ENCODE peak calls at places on chromosomes 3 and 15, in six cellular contexts. S is fibroblast of lung, V is neuronal stem cell, E is heart left ventricle, P is cardiac muscle cell, C is adrenal gland. F is an unnamed sample.

GRCh38 chr3:126850370-126851085 is 132.4 kb upstream of the PLXNA1 start:
- DNase-seq in E (no peak), S (peak), V (peak), P (peak), C (no peak), F (peak)

GRCh38 chr3:42051384-42052131 is 39.6 kb upstream of the TRAK1 start:
- DNase-seq in C (peak), S (no peak), E (no peak), V (no peak), P (no peak), F (no peak)

GRCh38 chr3:24471480-24471879 is 23.2 kb downstream of the THRB start:
- DNase-seq in V (no peak), E (no peak), P (no peak), C (no peak), S (no peak), F (no peak)

GRCh38 chr3:129347446-129347845 is 68.8 kb downstream of the HMCES start:
- DNase-seq in E (no peak), P (no peak), S (no peak), C (no peak), V (no peak), F (no peak)

GRCh38 chr15:98547255-98547654 is 101.1 kb upstream of the IGF1R start:
- DNase-seq in V (no peak), S (peak), E (no peak), P (no peak), C (no peak), F (no peak)

GRCh38 chr3:54696313-54696712 is 231.5 kb downstream of the LRTM1 start:
- DNase-seq in V (no peak), E (no peak), C (no peak), S (no peak), P (no peak), F (no peak)

GRCh38 chr3:189839576-189839975 is 208.4 kb downstream of the TP63 start:
- DNase-seq in E (no peak), V (no peak), S (peak), P (no peak), C (peak), F (no peak)

GRCh38 chr3:169658311-169658931 is 5.1 kb downstream of the MECOM start:
- DNase-seq in P (peak), V (peak), E (peak), C (no peak), S (peak), F (peak)

GRCh38 chr15:99090011-99090699 is 14.7 kb upstream of the SYNM start:
- DNase-seq in P (no peak), E (no peak), S (no peak), C (no peak), V (no peak), F (no peak)

GRCh38 chr3:121645054-121645453 is 15.6 kb downstream of the HCLS1 start:
- DNase-seq in P (no peak), V (no peak), S (no peak), E (no peak), C (no peak), F (no peak)

GRCh38 chr3:19931180-19931692 is 2.8 kb downstream of the EFHB start:
- DNase-seq in E (no peak), V (no peak), P (no peak), C (no peak), S (no peak), F (no peak)

GRCh38 chr3:177443469-177443868 is 246.2 kb upstream of the TBL1XR1 start:
- DNase-seq in C (peak), S (peak), E (no peak), P (no peak), V (no peak), F (no peak)

GRCh38 chr3:129003578-129004112 is 2.5 kb downstream of the EFCC1 start:
- DNase-seq in C (no peak), V (no peak), P (peak), S (no peak), E (no peak), F (peak)

GRCh38 chr15:94749848-94750617 is 518.7 kb downstream of the MCTP2 start:
- DNase-seq in S (peak), P (no peak), C (no peak), V (no peak), E (no peak), F (no peak)

GRCh38 chr3:157201648-157202278 is 41.8 kb upstream of the CCNL1 start:
- DNase-seq in V (no peak), C (no peak), S (peak), P (peak), E (no peak), F (no peak)

GRCh38 chr15:76368135-76368588 is 31.6 kb downstream of the ISL2 start:
- DNase-seq in V (no peak), C (no peak), E (no peak), S (no peak), P (no peak), F (no peak)

GRCh38 chr3:195869413-195870001 is 38.8 kb downstream of the TNK2 start:
- DNase-seq in V (no peak), P (no peak), E (no peak), S (no peak), C (no peak), F (no peak)

GRCh38 chr15:35450492-35450891 is 95.5 kb downstream of the DPH6 start:
- DNase-seq in V (no peak), P (no peak), C (peak), S (peak), E (no peak), F (no peak)

GRCh38 chr15:50059203-50059772 is 59.7 kb downstream of the ATP8B4 start:
- DNase-seq in C (no peak), P (no peak), E (no peak), S (no peak), V (no peak), F (no peak)

GRCh38 chr3:194537732-194538247 is 51.0 kb upstream of the ATP13A3 start:
- DNase-seq in E (no peak), S (peak), C (peak), V (no peak), P (peak), F (peak)

GRCh38 chr3:86830566-86830965 is 160.4 kb downstream of the VGLL3 start:
- DNase-seq in C (no peak), S (peak), E (no peak), V (no peak), P (no peak), F (no peak)

DNA sequence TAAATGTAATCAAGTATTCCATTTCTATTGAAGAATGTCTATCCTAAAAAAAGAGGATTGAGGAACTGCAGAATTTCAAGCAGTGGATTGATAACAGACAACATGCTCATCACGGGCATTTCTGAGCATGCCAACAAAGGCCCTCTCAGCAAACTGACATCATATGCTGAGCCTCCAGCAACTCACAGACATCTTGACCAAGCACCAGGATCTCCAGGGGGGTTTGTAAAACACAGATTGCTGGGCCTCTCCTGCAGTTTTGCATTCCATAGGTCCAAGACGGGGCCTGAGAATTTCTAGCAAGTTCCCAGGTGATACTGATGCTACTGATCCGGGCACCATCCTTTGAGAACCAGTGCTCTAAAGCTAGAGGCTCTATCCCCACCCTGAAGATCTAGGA is 85.0 kb downstream of the FOXP1 start:
- DNase-seq in P (no peak), V (no peak), S (no peak), E (no peak), C (no peak), F (no peak)
- H3K27ac ChIP-seq in P (no peak), V (no peak), S (no peak), E (peak), C (no peak), F (no peak)

GRCh38 chr3:185813205-185813604 is 11.6 kb downstream of the IGF2BP2 start:
- DNase-seq in S (peak), P (no peak), V (no peak), C (no peak), E (no peak), F (no peak)

GRCh38 chr3:185815391-185816282 is 9.2 kb downstream of the IGF2BP2 start:
- DNase-seq in E (no peak), C (peak), V (no peak), P (no peak), S (peak), F (no peak)

GRCh38 chr3:185818267-185818875 is 6.5 kb downstream of the IGF2BP2 start:
- DNase-seq in P (no peak), E (no peak), V (no peak), C (no peak), S (no peak), F (no peak)

DNA sequence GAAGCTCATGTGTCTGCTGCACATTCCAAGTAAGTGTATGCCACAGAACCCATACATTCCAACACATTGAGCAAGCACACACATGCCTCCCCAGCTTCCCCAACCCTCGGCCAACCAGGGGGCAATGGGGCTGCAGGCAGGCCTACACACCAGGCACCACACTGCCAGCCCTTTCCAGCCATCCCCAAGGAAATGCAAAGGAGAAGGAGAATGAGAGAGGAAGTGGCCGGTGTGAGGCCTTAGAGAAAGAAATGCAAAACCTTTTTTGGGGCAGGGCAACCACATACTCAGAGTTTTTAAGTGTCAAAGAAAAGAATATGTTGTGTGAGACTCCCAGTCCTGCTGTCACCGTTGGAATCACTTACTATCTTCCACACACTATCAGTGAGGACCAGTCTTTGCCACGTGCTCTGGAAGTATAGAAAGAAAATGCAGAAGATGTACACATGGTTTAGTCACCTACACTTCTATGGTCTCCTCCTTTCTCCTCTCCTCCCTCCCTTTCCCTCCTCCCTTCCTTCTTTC is 11.1 kb downstream of the IGF2BP2 start:
- DNase-seq in E (no peak), S (peak), V (no peak), P (peak), C (no peak), F (no peak)
- H3K4me3 ChIP-seq in E (no peak), S (no peak), V (no peak), P (no peak), C (no peak), F (no peak)

DNA sequence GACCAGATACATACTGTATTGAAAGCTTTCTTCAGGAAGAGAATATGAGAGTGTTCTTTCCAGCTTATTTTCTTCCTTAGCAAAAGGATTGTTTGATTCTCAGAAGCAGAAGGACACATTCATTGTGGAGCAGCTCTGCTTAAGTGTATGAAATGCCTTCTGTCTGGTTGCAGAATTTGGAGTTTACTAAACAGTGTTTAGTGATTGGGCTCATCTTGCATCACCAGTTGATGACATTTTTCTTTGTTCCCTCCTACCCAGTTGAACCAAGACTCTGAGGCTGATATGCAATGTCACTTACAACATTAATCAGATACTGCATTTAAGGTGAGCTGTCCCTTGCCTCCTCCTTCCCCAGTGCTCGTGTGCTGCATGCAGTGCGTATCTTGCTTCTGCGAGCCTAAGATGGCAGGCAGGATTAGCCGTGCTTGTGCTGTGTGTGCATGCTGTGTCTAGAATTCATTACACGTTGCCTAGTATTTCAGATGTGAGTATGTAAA is 18.4 kb downstream of the ZBTB38 start:
- DNase-seq in E (no peak), S (peak), V (no peak), C (no peak), P (no peak), F (no peak)
- H3K27ac ChIP-seq in E (no peak), S (peak), V (no peak), C (no peak), P (no peak), F (no peak)

GRCh38 chr3:73447118-73447517 is 177.6 kb downstream of the PDZRN3 start:
- DNase-seq in V (no peak), P (no peak), S (no peak), C (no peak), E (no peak), F (no peak)

GRCh38 chr3:73446467-73447110 is 178.2 kb downstream of the PDZRN3 start:
- DNase-seq in V (no peak), E (no peak), S (no peak), P (peak), C (no peak), F (no peak)

GRCh38 chr3:73448041-73448440 is 176.7 kb downstream of the PDZRN3 start:
- DNase-seq in V (no peak), P (no peak), E (no peak), C (no peak), S (no peak), F (no peak)

GRCh38 chr3:73449774-73450173 is 175.0 kb downstream of the PDZRN3 start:
- DNase-seq in P (no peak), S (no peak), E (no peak), V (no peak), C (no peak), F (no peak)

DNA sequence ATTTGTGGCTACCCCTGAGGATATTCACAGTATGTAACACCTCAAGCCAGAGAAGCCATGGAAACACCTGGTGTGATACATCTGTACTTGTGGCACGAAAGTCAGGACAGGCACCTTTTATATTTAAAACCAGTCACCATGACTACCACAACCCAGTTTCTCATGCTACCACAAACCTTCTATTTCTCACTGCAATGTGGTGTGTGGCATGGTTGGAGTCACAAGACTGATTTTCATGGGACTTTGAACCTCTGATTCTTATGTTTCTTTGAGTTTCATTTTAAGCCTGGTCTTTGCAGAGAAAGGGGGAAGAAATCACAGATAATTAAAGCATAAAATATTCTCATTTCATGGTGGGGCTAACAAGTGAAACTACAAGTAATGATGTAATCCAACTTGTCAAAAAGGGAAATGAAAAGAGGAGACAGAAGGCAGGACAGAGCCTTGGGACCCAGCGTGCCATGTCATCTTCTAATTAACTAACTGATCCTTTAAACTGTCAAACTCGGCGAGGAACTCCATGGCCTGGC is 175.9 kb downstream of the PDZRN3 start:
- DNase-seq in P (no peak), E (no peak), C (no peak), S (no peak), V (no peak), F (no peak)
- H3K4me3 ChIP-seq in P (no peak), E (no peak), C (no peak), S (no peak), V (no peak), F (no peak)

GRCh38 chr15:51343466-51343865 is 2.0 kb downstream of the GLDN start:
- DNase-seq in V (no peak), P (no peak), C (no peak), S (no peak), E (no peak), F (no peak)

GRCh38 chr15:51350723-51351122 is 9.3 kb downstream of the GLDN start:
- DNase-seq in C (no peak), V (no peak), E (no peak), S (no peak), P (no peak), F (no peak)

GRCh38 chr15:51348688-51349087 is 7.2 kb downstream of the GLDN start:
- DNase-seq in E (no peak), P (no peak), V (no peak), C (no peak), S (no peak), F (no peak)

GRCh38 chr15:51349156-51349844 is 7.8 kb downstream of the GLDN start:
- DNase-seq in E (no peak), V (no peak), S (peak), P (peak), C (no peak), F (no peak)
- H3K27ac ChIP-seq in E (peak), V (no peak), S (no peak), P (no peak), C (no peak), F (no peak)

DNA sequence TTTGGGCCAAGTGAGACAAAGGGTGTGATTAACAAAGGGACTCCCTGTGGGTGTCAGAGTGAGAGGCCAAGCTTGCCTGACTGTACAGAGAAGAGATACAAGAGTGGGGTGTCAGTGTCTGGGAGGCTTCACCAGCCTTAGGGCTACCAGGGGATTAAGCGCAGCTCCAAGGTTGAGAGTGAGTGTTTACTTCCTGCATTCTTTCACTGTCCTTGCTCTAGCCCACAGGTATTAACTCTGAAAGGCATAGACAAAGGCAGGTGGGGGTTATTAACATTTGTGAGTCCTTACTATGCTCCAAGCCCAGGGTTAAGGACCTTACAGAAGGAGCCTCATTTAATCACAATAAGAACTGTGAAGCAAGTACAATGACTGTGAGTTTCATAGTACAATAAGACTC is 107.6 kb downstream of the IL20RB start:
- DNase-seq in P (no peak), S (no peak), V (no peak), C (no peak), E (no peak), F (no peak)
- H3K4me3 ChIP-seq in P (no peak), S (no peak), V (no peak), C (no peak), E (no peak), F (no peak)